ENCODE peak calls at places on chromosomes 13 and 19, in nine cellular contexts. Y is T-cell; X is NCI-H1105 treated with DMSO at 0.1 percent for 48 hours; N is caudate nucleus; G is activated CD8-positive, alpha-beta memory T cell treated with anti-CD3 and anti-CD28 coated beads for 1 hour; A is germinal center; F is mesendoderm; B is cardiac muscle cell; H is memory B cell. D is an unnamed sample.

GRCh38 chr13:41590643-41591042 is 133.3 kb downstream of the RGCC start:
- DNase-seq in N (no peak), X (no peak), H (no peak), F (no peak), B (no peak), Y (no peak), A (peak; percentile 12), G (no peak), D (no peak)

GRCh38 chr13:22455036-22455435 is 725.7 kb upstream of the SGCG start:
- DNase-seq in G (no peak), Y (no peak), N (no peak), B (no peak), A (no peak), F (peak; percentile 42), H (no peak), X (no peak), D (no peak)

GRCh38 chr19:18898081-18898532 is 2.1 kb upstream of the CERS1 start:
- DNase-seq in B (peak; percentile 59), G (no peak), H (no peak), A (no peak), N (no peak), X (no peak), Y (no peak), F (no peak), D (no peak)

GRCh38 chr19:46384396-46384795 is 29.0 kb downstream of the CCDC8 start:
- DNase-seq in A (no peak), G (no peak), H (no peak), N (no peak), X (no peak), B (no peak), F (no peak), Y (no peak), D (no peak)

GRCh38 chr19:38304866-38305429 is 897 bp downstream of the C19orf33 start:
- DNase-seq in B (peak; percentile 92), H (no peak), N (no peak), Y (no peak), F (peak; percentile 94), A (no peak), X (peak; percentile 62), G (no peak), D (no peak)

GRCh38 chr19:8655340-8655709 is 24.9 kb downstream of the NFILZ start:
- DNase-seq in B (no peak), N (no peak), H (peak; percentile 23), F (no peak), Y (peak; percentile 21), X (no peak), G (peak; percentile 25), A (no peak), D (no peak)

GRCh38 chr13:45179428-45179827 is 21.4 kb downstream of the KCTD4 start:
- DNase-seq in G (no peak), B (no peak), N (no peak), A (no peak), X (no peak), H (no peak), F (no peak), Y (no peak), D (no peak)

GRCh38 chr19:9431475-9431874 is 3.9 kb downstream of the ZNF266 start:
- DNase-seq in H (no peak), F (peak; percentile 83), Y (peak; percentile 14), N (peak; percentile 37), G (peak; percentile 33), X (no peak), A (peak; percentile 53), B (peak; percentile 4), D (no peak)

GRCh38 chr13:103403814-103404213 is 337.6 kb upstream of the SLC10A2 start:
- DNase-seq in A (no peak), B (no peak), F (no peak), Y (no peak), G (no peak), H (no peak), N (no peak), X (no peak), D (no peak)

GRCh38 chr13:105925496-105925895 is 610.0 kb downstream of the EFNB2 start:
- DNase-seq in H (no peak), F (no peak), Y (no peak), B (no peak), G (no peak), A (no peak), N (no peak), X (no peak), D (no peak)

GRCh38 chr19:56119585-56119978 is 1.5 kb downstream of the ZNF787 start:
- DNase-seq in F (no peak), B (no peak), Y (no peak), N (no peak), A (no peak), X (no peak), H (no peak), G (no peak), D (no peak)

GRCh38 chr13:20559659-20560356 is 7.1 kb upstream of the IFT88 start:
- DNase-seq in N (no peak), Y (no peak), X (no peak), H (no peak), F (no peak), G (no peak), A (no peak), B (no peak), D (no peak)

GRCh38 chr19:35563207-35563829 is at the start of gene ATP4A:
- DNase-seq in B (no peak), G (no peak), A (no peak), N (no peak), H (no peak), Y (no peak), F (no peak), X (no peak), D (no peak)

GRCh38 chr13:113789167-113789566 is 30.1 kb downstream of the TMEM255B start:
- DNase-seq in Y (no peak), B (no peak), H (no peak), F (no peak), N (no peak), X (no peak), G (no peak), A (no peak), D (no peak)

GRCh38 chr19:32012206-32012605 is 333.2 kb upstream of the ZNF507 start:
- DNase-seq in B (no peak), A (no peak), N (no peak), Y (no peak), H (no peak), F (no peak), G (no peak), X (no peak), D (no peak)

GRCh38 chr13:40974460-40975407 is 44.4 kb downstream of the ELF1 start:
- DNase-seq in X (no peak), H (no peak), Y (peak; percentile 36), B (peak; percentile 65), A (peak; percentile 46), N (no peak), G (no peak), F (peak; percentile 76), D (no peak)

GRCh38 chr13:76992548-76993001 is 694 bp downstream of the CLN5 start:
- DNase-seq in H (peak; percentile 24), A (no peak), G (no peak), B (peak; percentile 24), F (peak; percentile 46), Y (no peak), X (peak; percentile 31), N (no peak), D (peak; percentile 28)

GRCh38 chr13:29457299-29457698 is 138.2 kb downstream of the SLC7A1 start:
- DNase-seq in A (no peak), H (no peak), Y (no peak), F (no peak), B (no peak), X (no peak), G (no peak), N (no peak), D (no peak)

GRCh38 chr13:31096624-31097302 is 64.9 kb downstream of the HSPH1 start:
- DNase-seq in H (no peak), Y (no peak), F (peak; percentile 7), X (no peak), A (no peak), B (no peak), N (no peak), G (no peak), D (no peak)

GRCh38 chr19:39187552-39187943 is 9.2 kb upstream of the NCCRP1 start:
- DNase-seq in F (no peak), N (no peak), H (no peak), X (no peak), B (peak; percentile 48), A (no peak), G (no peak), Y (no peak), D (no peak)

GRCh38 chr13:113028336-113029060 is 59.5 kb downstream of the MCF2L start:
- DNase-seq in N (no peak), X (no peak), B (no peak), Y (no peak), F (no peak), H (no peak), G (no peak), A (no peak), D (no peak)

GRCh38 chr13:95641291-95641811 is 3.2 kb downstream of the DZIP1 start:
- DNase-seq in A (no peak), X (peak; percentile 64), F (no peak), N (peak; percentile 50), H (no peak), Y (no peak), B (no peak), G (no peak), D (no peak)

GRCh38 chr19:8311461-8312260 is 3.5 kb upstream of the CD320 start:
- DNase-seq in G (no peak), Y (no peak), B (no peak), N (no peak), X (peak; percentile 22), H (no peak), A (no peak), F (no peak), D (no peak)

GRCh38 chr13:72782717-72783116 is 784 bp downstream of the PIBF1 start:
- DNase-seq in H (no peak), B (no peak), Y (no peak), A (no peak), G (no peak), X (no peak), N (no peak), F (peak; percentile 12), D (no peak)

GRCh38 chr19:50908311-50908710 is 2.9 kb downstream of the KLK4 start:
- DNase-seq in A (no peak), Y (no peak), N (no peak), X (no peak), H (no peak), B (no peak), F (no peak), G (no peak), D (no peak)

GRCh38 chr13:23753523-23753922 is 135.7 kb downstream of the MIPEP start:
- DNase-seq in N (no peak), B (no peak), A (no peak), F (peak; percentile 47), H (no peak), G (no peak), X (no peak), Y (no peak), D (no peak)

GRCh38 chr19:1631557-1632100 is 20.8 kb downstream of the TCF3 start:
- DNase-seq in N (no peak), Y (no peak), G (no peak), H (no peak), X (no peak), F (no peak), B (no peak), A (no peak), D (no peak)

GRCh38 chr19:54388001-54388802 is 23.5 kb upstream of the LAIR1 start:
- DNase-seq in X (peak; percentile 20), F (no peak), G (peak; percentile 14), Y (peak; percentile 21), H (peak; percentile 26), A (no peak), N (no peak), B (no peak), D (peak; percentile 43)

GRCh38 chr13:87042946-87043345 is 628.2 kb upstream of the SLITRK5 start:
- DNase-seq in N (no peak), X (peak; percentile 1), Y (no peak), A (no peak), F (no peak), G (no peak), B (no peak), H (no peak), D (no peak)

GRCh38 chr13:29743229-29743786 is 107.1 kb downstream of the UBL3 start:
- DNase-seq in N (no peak), B (no peak), A (no peak), H (no peak), G (no peak), Y (no peak), X (no peak), F (peak; percentile 49), D (no peak)

GRCh38 chr13:21336609-21337008 is 122.5 kb downstream of the ZDHHC20 start:
- DNase-seq in H (no peak), B (no peak), G (no peak), X (no peak), F (no peak), Y (no peak), N (no peak), A (no peak), D (no peak)

D was measured in stimulated activated naive CD4-positive, alpha-beta T cell.